ENCODE peak calls at places on chromosomes 1 and 21, in eight cellular contexts. One of them, this sample, is unnamed.

GRCh38 chr1:11736746-11737639 is 1.1 kb downstream of the AGTRAP start:
- DNase-seq in ascending aorta: no peak
- DNase-seq in psoas muscle: peak
- DNase-seq in lower lobe of right lung: peak
- DNase-seq in effector memory CD4-positive, alpha-beta T cell: peak
- DNase-seq in GM23338: peak
- DNase-seq in coronary artery: no peak
- DNase-seq in GM23248: peak
- DNase-seq in this sample: peak

GRCh38 chr1:196148367-196148970 is 459.8 kb downstream of the KCNT2 start:
- DNase-seq in psoas muscle: no peak
- DNase-seq in GM23338: peak
- DNase-seq in coronary artery: no peak
- DNase-seq in ascending aorta: no peak
- DNase-seq in effector memory CD4-positive, alpha-beta T cell: no peak
- DNase-seq in lower lobe of right lung: no peak
- DNase-seq in GM23248: peak
- DNase-seq in this sample: no peak

GRCh38 chr1:151210830-151211229 is 12.5 kb downstream of the PIP5K1A start:
- DNase-seq in ascending aorta: no peak
- DNase-seq in effector memory CD4-positive, alpha-beta T cell: no peak
- DNase-seq in coronary artery: no peak
- DNase-seq in GM23248: peak
- DNase-seq in psoas muscle: no peak
- DNase-seq in GM23338: no peak
- DNase-seq in lower lobe of right lung: no peak
- DNase-seq in this sample: no peak

GRCh38 chr21:45109831-45110492 is 35.6 kb downstream of the ADARB1 start:
- DNase-seq in psoas muscle: no peak
- DNase-seq in effector memory CD4-positive, alpha-beta T cell: no peak
- DNase-seq in coronary artery: no peak
- DNase-seq in ascending aorta: no peak
- DNase-seq in GM23338: no peak
- DNase-seq in lower lobe of right lung: no peak
- DNase-seq in GM23248: no peak
- DNase-seq in this sample: no peak

GRCh38 chr1:160795951-160796383 is at the start of gene LY9:
- DNase-seq in psoas muscle: no peak
- DNase-seq in GM23338: no peak
- DNase-seq in GM23248: peak
- DNase-seq in lower lobe of right lung: no peak
- DNase-seq in ascending aorta: peak
- DNase-seq in coronary artery: no peak
- DNase-seq in effector memory CD4-positive, alpha-beta T cell: peak
- DNase-seq in this sample: no peak

GRCh38 chr1:39485046-39485803 is 6.2 kb upstream of the BMP8A start:
- DNase-seq in GM23338: no peak
- DNase-seq in psoas muscle: no peak
- DNase-seq in coronary artery: no peak
- DNase-seq in ascending aorta: no peak
- DNase-seq in effector memory CD4-positive, alpha-beta T cell: no peak
- DNase-seq in lower lobe of right lung: no peak
- DNase-seq in GM23248: no peak
- DNase-seq in this sample: no peak

GRCh38 chr1:242569867-242570266 is 45.4 kb upstream of the PLD5 start:
- DNase-seq in psoas muscle: no peak
- DNase-seq in lower lobe of right lung: no peak
- DNase-seq in ascending aorta: no peak
- DNase-seq in coronary artery: no peak
- DNase-seq in GM23248: no peak
- DNase-seq in GM23338: no peak
- DNase-seq in effector memory CD4-positive, alpha-beta T cell: no peak
- DNase-seq in this sample: peak

GRCh38 chr1:205259361-205259832 is 31.7 kb downstream of the TMCC2 start:
- DNase-seq in GM23338: no peak
- DNase-seq in ascending aorta: no peak
- DNase-seq in lower lobe of right lung: no peak
- DNase-seq in psoas muscle: peak
- DNase-seq in coronary artery: no peak
- DNase-seq in GM23248: no peak
- DNase-seq in effector memory CD4-positive, alpha-beta T cell: no peak
- DNase-seq in this sample: no peak

GRCh38 chr1:195065437-195065836 is 1542.8 kb downstream of the KCNT2 start:
- DNase-seq in effector memory CD4-positive, alpha-beta T cell: no peak
- DNase-seq in GM23248: no peak
- DNase-seq in ascending aorta: no peak
- DNase-seq in lower lobe of right lung: no peak
- DNase-seq in GM23338: no peak
- DNase-seq in psoas muscle: no peak
- DNase-seq in coronary artery: no peak
- DNase-seq in this sample: no peak

GRCh38 chr1:165827199-165828102 is at the start of gene UCK2:
- DNase-seq in coronary artery: peak
- DNase-seq in GM23248: peak
- DNase-seq in psoas muscle: peak
- DNase-seq in effector memory CD4-positive, alpha-beta T cell: peak
- DNase-seq in GM23338: peak
- DNase-seq in lower lobe of right lung: peak
- DNase-seq in ascending aorta: peak
- DNase-seq in this sample: peak

GRCh38 chr1:30750751-30751291 is 6.8 kb downstream of the LAPTM5 start:
- DNase-seq in ascending aorta: no peak
- DNase-seq in GM23248: no peak
- DNase-seq in coronary artery: no peak
- DNase-seq in lower lobe of right lung: no peak
- DNase-seq in GM23338: no peak
- DNase-seq in psoas muscle: no peak
- DNase-seq in effector memory CD4-positive, alpha-beta T cell: no peak
- DNase-seq in this sample: no peak

GRCh38 chr1:205631010-205631726 is 643 bp downstream of the ELK4 start:
- DNase-seq in effector memory CD4-positive, alpha-beta T cell: peak
- DNase-seq in psoas muscle: peak
- DNase-seq in ascending aorta: no peak
- DNase-seq in coronary artery: peak
- DNase-seq in GM23338: peak
- DNase-seq in GM23248: peak
- DNase-seq in lower lobe of right lung: peak
- DNase-seq in this sample: peak

GRCh38 chr1:155729031-155729898 is 40.4 kb downstream of the DAP3 start:
- DNase-seq in lower lobe of right lung: no peak
- DNase-seq in GM23338: peak
- DNase-seq in ascending aorta: no peak
- DNase-seq in psoas muscle: no peak
- DNase-seq in coronary artery: no peak
- DNase-seq in effector memory CD4-positive, alpha-beta T cell: no peak
- DNase-seq in GM23248: peak
- DNase-seq in this sample: peak

GRCh38 chr1:165114022-165114888 is 242.3 kb downstream of the LMX1A start:
- DNase-seq in GM23338: peak
- DNase-seq in GM23248: peak
- DNase-seq in effector memory CD4-positive, alpha-beta T cell: no peak
- DNase-seq in psoas muscle: no peak
- DNase-seq in coronary artery: no peak
- DNase-seq in lower lobe of right lung: no peak
- DNase-seq in ascending aorta: no peak
- DNase-seq in this sample: peak

GRCh38 chr1:167784876-167785550 is 63.2 kb downstream of the MPZL1 start:
- DNase-seq in GM23248: peak
- DNase-seq in effector memory CD4-positive, alpha-beta T cell: no peak
- DNase-seq in GM23338: no peak
- DNase-seq in coronary artery: no peak
- DNase-seq in psoas muscle: no peak
- DNase-seq in ascending aorta: no peak
- DNase-seq in lower lobe of right lung: no peak
- DNase-seq in this sample: no peak

GRCh38 chr1:89149229-89149628 is 23.3 kb upstream of the GBP2 start:
- DNase-seq in lower lobe of right lung: no peak
- DNase-seq in effector memory CD4-positive, alpha-beta T cell: no peak
- DNase-seq in coronary artery: no peak
- DNase-seq in GM23338: peak
- DNase-seq in psoas muscle: no peak
- DNase-seq in GM23248: peak
- DNase-seq in ascending aorta: no peak
- DNase-seq in this sample: peak

GRCh38 chr1:118136511-118136937 is 48.5 kb downstream of the SPAG17 start:
- DNase-seq in ascending aorta: no peak
- DNase-seq in GM23338: no peak
- DNase-seq in effector memory CD4-positive, alpha-beta T cell: no peak
- DNase-seq in GM23248: peak
- DNase-seq in lower lobe of right lung: peak
- DNase-seq in psoas muscle: no peak
- DNase-seq in coronary artery: no peak
- DNase-seq in this sample: peak

GRCh38 chr1:5373281-5373680 is 618.9 kb downstream of the NPHP4 start:
- DNase-seq in ascending aorta: no peak
- DNase-seq in coronary artery: no peak
- DNase-seq in GM23248: no peak
- DNase-seq in GM23338: no peak
- DNase-seq in effector memory CD4-positive, alpha-beta T cell: no peak
- DNase-seq in lower lobe of right lung: no peak
- DNase-seq in psoas muscle: no peak
- DNase-seq in this sample: no peak

GRCh38 chr1:5371270-5371669 is 621.0 kb downstream of the NPHP4 start:
- DNase-seq in effector memory CD4-positive, alpha-beta T cell: no peak
- DNase-seq in lower lobe of right lung: no peak
- DNase-seq in coronary artery: no peak
- DNase-seq in GM23338: no peak
- DNase-seq in GM23248: no peak
- DNase-seq in psoas muscle: no peak
- DNase-seq in ascending aorta: no peak
- DNase-seq in this sample: no peak

GRCh38 chr1:5368211-5368610 is 624.0 kb downstream of the NPHP4 start:
- DNase-seq in effector memory CD4-positive, alpha-beta T cell: no peak
- DNase-seq in GM23338: no peak
- DNase-seq in lower lobe of right lung: no peak
- DNase-seq in coronary artery: no peak
- DNase-seq in ascending aorta: no peak
- DNase-seq in GM23248: no peak
- DNase-seq in psoas muscle: no peak
- DNase-seq in this sample: no peak

GRCh38 chr1:5369223-5369622 is 623.0 kb downstream of the NPHP4 start:
- DNase-seq in ascending aorta: no peak
- DNase-seq in lower lobe of right lung: no peak
- DNase-seq in GM23338: peak
- DNase-seq in coronary artery: no peak
- DNase-seq in effector memory CD4-positive, alpha-beta T cell: no peak
- DNase-seq in GM23248: no peak
- DNase-seq in psoas muscle: no peak
- DNase-seq in this sample: no peak

DNA sequence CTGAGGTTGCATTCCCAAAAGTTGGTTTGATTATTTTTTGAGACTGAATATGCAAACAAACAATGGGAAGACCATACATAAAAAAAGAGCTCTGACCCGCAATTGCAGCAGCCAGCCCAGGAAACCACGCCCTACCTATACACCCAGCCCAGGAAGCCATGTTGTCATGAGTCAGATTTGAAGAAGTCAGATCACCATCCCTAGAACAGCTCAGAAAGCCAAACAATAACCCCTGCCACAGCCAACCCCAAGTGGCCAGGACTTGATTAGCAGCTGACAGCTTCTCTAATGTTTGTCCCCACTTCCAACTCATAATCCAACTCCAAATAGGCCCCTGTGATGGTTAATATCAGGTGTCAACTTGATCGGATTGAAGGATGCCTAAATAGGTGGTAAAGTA is 621.9 kb downstream of the NPHP4 start:
- DNase-seq in coronary artery: no peak
- DNase-seq in GM23248: no peak
- DNase-seq in ascending aorta: no peak
- DNase-seq in GM23338: no peak
- DNase-seq in psoas muscle: no peak
- DNase-seq in lower lobe of right lung: no peak
- DNase-seq in effector memory CD4-positive, alpha-beta T cell: no peak
- DNase-seq in this sample: no peak
- H3K4me3 ChIP-seq in coronary artery: no peak
- H3K4me3 ChIP-seq in GM23248: no peak
- H3K4me3 ChIP-seq in ascending aorta: no peak
- H3K4me3 ChIP-seq in GM23338: no peak
- H3K4me3 ChIP-seq in psoas muscle: no peak
- H3K4me3 ChIP-seq in lower lobe of right lung: no peak
- H3K4me3 ChIP-seq in effector memory CD4-positive, alpha-beta T cell: no peak
- H3K4me3 ChIP-seq in this sample: no peak

GRCh38 chr1:44676484-44677200 is 2.1 kb downstream of the ARMH1 start:
- DNase-seq in GM23248: peak
- DNase-seq in effector memory CD4-positive, alpha-beta T cell: no peak
- DNase-seq in ascending aorta: no peak
- DNase-seq in GM23338: no peak
- DNase-seq in lower lobe of right lung: no peak
- DNase-seq in psoas muscle: no peak
- DNase-seq in coronary artery: peak
- DNase-seq in this sample: no peak
- H3K4me3 ChIP-seq in GM23248: no peak
- H3K4me3 ChIP-seq in effector memory CD4-positive, alpha-beta T cell: no peak
- H3K4me3 ChIP-seq in ascending aorta: no peak
- H3K4me3 ChIP-seq in GM23338: no peak
- H3K4me3 ChIP-seq in lower lobe of right lung: no peak
- H3K4me3 ChIP-seq in psoas muscle: no peak
- H3K4me3 ChIP-seq in coronary artery: no peak
- H3K4me3 ChIP-seq in this sample: no peak

GRCh38 chr1:52189898-52190480 is 48.1 kb downstream of the ZFYVE9 start:
- DNase-seq in effector memory CD4-positive, alpha-beta T cell: no peak
- DNase-seq in ascending aorta: no peak
- DNase-seq in lower lobe of right lung: no peak
- DNase-seq in GM23338: no peak
- DNase-seq in GM23248: no peak
- DNase-seq in coronary artery: no peak
- DNase-seq in psoas muscle: no peak
- DNase-seq in this sample: no peak

GRCh38 chr1:52192436-52192835 is 50.5 kb downstream of the ZFYVE9 start:
- DNase-seq in psoas muscle: no peak
- DNase-seq in GM23338: no peak
- DNase-seq in coronary artery: no peak
- DNase-seq in lower lobe of right lung: no peak
- DNase-seq in GM23248: peak
- DNase-seq in effector memory CD4-positive, alpha-beta T cell: no peak
- DNase-seq in ascending aorta: no peak
- DNase-seq in this sample: no peak

GRCh38 chr1:52192024-52192423 is 50.1 kb downstream of the ZFYVE9 start:
- DNase-seq in psoas muscle: no peak
- DNase-seq in coronary artery: no peak
- DNase-seq in lower lobe of right lung: no peak
- DNase-seq in effector memory CD4-positive, alpha-beta T cell: no peak
- DNase-seq in GM23338: no peak
- DNase-seq in GM23248: no peak
- DNase-seq in ascending aorta: no peak
- DNase-seq in this sample: no peak

GRCh38 chr1:52190500-52191252 is 48.8 kb downstream of the ZFYVE9 start:
- DNase-seq in psoas muscle: no peak
- DNase-seq in GM23248: no peak
- DNase-seq in ascending aorta: no peak
- DNase-seq in coronary artery: no peak
- DNase-seq in GM23338: peak
- DNase-seq in lower lobe of right lung: no peak
- DNase-seq in effector memory CD4-positive, alpha-beta T cell: no peak
- DNase-seq in this sample: no peak

GRCh38 chr1:52191395-52191965 is 49.6 kb downstream of the ZFYVE9 start:
- DNase-seq in coronary artery: no peak
- DNase-seq in ascending aorta: no peak
- DNase-seq in lower lobe of right lung: no peak
- DNase-seq in GM23248: peak
- DNase-seq in effector memory CD4-positive, alpha-beta T cell: no peak
- DNase-seq in psoas muscle: no peak
- DNase-seq in GM23338: no peak
- DNase-seq in this sample: no peak
- H3K4me3 ChIP-seq in coronary artery: no peak
- H3K4me3 ChIP-seq in ascending aorta: no peak
- H3K4me3 ChIP-seq in lower lobe of right lung: no peak
- H3K4me3 ChIP-seq in GM23248: no peak
- H3K4me3 ChIP-seq in effector memory CD4-positive, alpha-beta T cell: no peak
- H3K4me3 ChIP-seq in psoas muscle: no peak
- H3K4me3 ChIP-seq in GM23338: no peak
- H3K4me3 ChIP-seq in this sample: no peak

GRCh38 chr21:39319251-39319756 is 5.9 kb upstream of the BRWD1 start:
- DNase-seq in ascending aorta: no peak
- DNase-seq in GM23338: no peak
- DNase-seq in GM23248: peak
- DNase-seq in lower lobe of right lung: no peak
- DNase-seq in coronary artery: no peak
- DNase-seq in psoas muscle: peak
- DNase-seq in effector memory CD4-positive, alpha-beta T cell: no peak
- DNase-seq in this sample: no peak
- H3K4me3 ChIP-seq in ascending aorta: no peak
- H3K4me3 ChIP-seq in GM23338: no peak
- H3K4me3 ChIP-seq in GM23248: peak
- H3K4me3 ChIP-seq in lower lobe of right lung: no peak
- H3K4me3 ChIP-seq in coronary artery: no peak
- H3K4me3 ChIP-seq in psoas muscle: no peak
- H3K4me3 ChIP-seq in effector memory CD4-positive, alpha-beta T cell: no peak
- H3K4me3 ChIP-seq in this sample: no peak

This sample was measured in MG63.